ENCODE peak calls at places on chromosomes 11 and 22, in four cellular contexts. M, O, S and X are unnamed samples.

GRCh38 chr11:109197656-109198055 is 224.3 kb upstream of the C11orf87 start:
- DNase-seq in M (no peak), O (no peak), S (no peak), X (no peak)

GRCh38 chr11:68753300-68753699 is 2.0 kb upstream of the TESMIN start:
- DNase-seq in O (no peak), S (no peak), M (no peak), X (no peak)

GRCh38 chr11:106231591-106231990 is 154.1 kb downstream of the AASDHPPT start:
- DNase-seq in M (no peak), O (no peak), S (no peak), X (no peak)

GRCh38 chr11:78063440-78064181 is at the start of gene THRSP:
- DNase-seq in S (no peak), M (peak; percentile 31), O (no peak), X (peak; percentile 84)

GRCh38 chr22:44542561-44543222 is 44.7 kb upstream of the RTL6 start:
- DNase-seq in S (no peak), M (no peak), O (no peak), X (peak; percentile 42)

GRCh38 chr22:36660510-36660840 is 43.1 kb downstream of the CACNG2 start:
- DNase-seq in S (no peak), M (no peak), O (no peak), X (no peak)

GRCh38 chr11:132256621-132257227 is 886.3 kb downstream of the NTM start:
- DNase-seq in M (no peak), O (no peak), S (no peak), X (no peak)

GRCh38 chr22:50262460-50262911 is 1.0 kb upstream of the MAPK12 start:
- DNase-seq in O (no peak), M (no peak), S (peak; percentile 50), X (no peak)

GRCh38 chr22:44085743-44086741 is 61.9 kb downstream of the PARVB start:
- DNase-seq in O (peak; percentile 72), S (peak; percentile 75), M (peak; percentile 86), X (peak; percentile 71)

GRCh38 chr22:25572708-25573161 is 8.3 kb downstream of the GRK3 start:
- DNase-seq in O (no peak), S (no peak), M (no peak), X (no peak)

GRCh38 chr11:10302744-10303557 is 1.9 kb upstream of the ADM start:
- DNase-seq in M (peak; percentile 88), O (peak; percentile 95), S (peak; percentile 67), X (peak; percentile 95)

GRCh38 chr11:122559734-122560382 is 95.7 kb upstream of the UBASH3B start:
- DNase-seq in M (no peak), O (no peak), S (peak; percentile 90), X (no peak)

GRCh38 chr11:117146521-117146920 is 2.4 kb downstream of the PAFAH1B2 start:
- DNase-seq in S (no peak), M (no peak), O (no peak), X (no peak)

GRCh38 chr22:42895087-42895486 is 38.0 kb upstream of the ARFGAP3 start:
- DNase-seq in S (no peak), O (no peak), M (no peak), X (no peak)

GRCh38 chr22:49598338-49598737 is 229.3 kb downstream of the BRD1 start:
- DNase-seq in O (peak; percentile 1), S (no peak), M (no peak), X (no peak)

GRCh38 chr11:59728913-59729312 is 15.3 kb upstream of the OR10V1 start:
- DNase-seq in O (no peak), M (no peak), S (no peak), X (peak; percentile 47)

GRCh38 chr11:19433791-19434190 is 193.0 kb upstream of the E2F8 start:
- DNase-seq in M (no peak), S (no peak), O (no peak), X (no peak)

DNA sequence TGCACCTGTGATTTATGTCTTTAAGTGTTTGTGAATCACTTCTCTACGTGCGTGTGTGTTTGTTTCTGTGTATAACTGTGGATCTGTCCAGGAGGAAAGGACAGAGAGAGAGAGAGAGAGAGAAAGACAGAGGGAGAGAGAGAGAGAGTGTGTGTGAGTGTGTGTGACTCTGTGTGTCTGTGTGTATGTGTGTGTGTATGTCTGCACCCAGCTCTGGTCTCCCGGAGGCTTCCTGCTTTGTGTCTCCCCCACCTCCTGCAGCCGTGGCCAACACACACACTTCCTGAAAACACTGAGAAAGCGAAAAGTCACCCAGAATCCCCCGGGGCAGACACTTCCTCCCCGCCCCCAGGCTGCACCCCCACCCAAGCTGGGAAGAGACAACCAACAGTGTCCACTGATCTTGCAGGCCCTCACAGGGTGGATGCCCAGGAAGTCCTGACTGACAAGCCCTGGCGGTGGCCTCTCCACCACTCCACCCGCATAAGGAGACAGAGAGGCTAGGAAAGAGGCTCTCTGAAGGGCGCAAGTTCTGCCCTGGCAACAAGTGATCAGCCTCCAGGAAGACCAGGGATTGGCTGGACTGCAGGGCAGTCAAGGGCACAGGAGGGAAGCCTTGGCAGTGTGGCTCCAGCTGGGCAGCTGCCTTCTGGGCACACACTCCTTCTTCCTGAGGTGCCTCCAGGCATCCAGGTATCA is 30.0 kb downstream of the ARAP1 start:
- DNase-seq in S (peak; percentile 87), M (peak; percentile 90), O (peak; percentile 91), X (peak; percentile 92)
- TF ChIP-seq POLR2A in S (peak; percentile 54), M (peak; percentile 50), O (peak; percentile 82), X (peak; percentile 69)

DNA sequence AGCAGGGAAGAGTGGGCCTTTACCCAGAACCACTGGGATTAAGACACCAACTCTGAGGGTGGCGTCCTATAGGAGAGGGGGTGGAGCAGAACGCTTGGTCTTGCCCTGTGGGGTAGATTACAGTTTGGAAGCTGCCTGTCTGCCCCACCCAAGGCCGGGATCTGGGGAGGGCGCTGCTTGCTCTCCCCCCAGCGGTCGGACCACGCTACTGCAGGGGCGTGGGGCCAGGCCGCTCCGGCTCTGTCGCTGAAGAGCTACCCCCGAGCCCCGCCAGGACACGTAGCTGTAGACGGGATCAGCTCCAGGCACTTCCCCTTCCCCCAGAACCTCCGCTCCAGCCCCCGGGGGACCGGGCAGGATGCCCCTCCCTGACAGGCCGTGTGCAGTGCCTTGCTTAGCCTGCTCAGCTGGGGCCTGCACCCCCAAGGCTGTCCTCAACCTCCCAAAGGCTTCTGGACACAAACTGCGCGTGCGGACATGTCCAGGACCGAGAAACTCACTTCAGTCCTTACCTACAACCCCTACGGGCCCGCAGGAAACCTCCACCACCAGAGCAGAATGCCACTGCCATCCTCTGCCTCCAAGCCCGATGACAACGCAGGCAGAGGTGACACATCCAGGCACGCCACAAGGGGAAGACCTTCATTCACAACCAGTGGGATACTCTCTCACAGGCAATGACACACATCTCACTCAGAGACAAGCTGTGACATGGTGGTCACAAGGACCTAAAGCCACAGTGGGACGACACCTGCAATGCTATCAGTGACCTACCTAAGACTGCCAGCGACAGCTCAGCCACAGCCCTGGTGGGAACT is 3.6 kb downstream of the AHNAK start:
- DNase-seq in M (peak; percentile 78), S (peak; percentile 82), O (peak; percentile 87), X (peak; percentile 79)
- H3K4me3 ChIP-seq in M (peak overlapping the region; percentile 90), S (peak overlapping the region; percentile 96), O (peak overlapping the region; percentile 74), X (peak overlapping the region; percentile 80)

GRCh38 chr11:12170501-12170900 is 60.1 kb downstream of the MICAL2 start:
- DNase-seq in S (no peak), O (no peak), M (no peak), X (no peak)
- H3K27ac ChIP-seq in S (peak overlapping the region; percentile 12), O (peak overlapping the region; percentile 89), M (peak overlapping the region; percentile 67), X (no peak overlapping the region)

GRCh38 chr11:128502736-128503135 is 84.6 kb downstream of the ETS1 start:
- DNase-seq in M (no peak), O (no peak), S (peak; percentile 46), X (no peak)
- TF ChIP-seq POLR2A in M (no peak), O (no peak), S (no peak), X (no peak)

DNA sequence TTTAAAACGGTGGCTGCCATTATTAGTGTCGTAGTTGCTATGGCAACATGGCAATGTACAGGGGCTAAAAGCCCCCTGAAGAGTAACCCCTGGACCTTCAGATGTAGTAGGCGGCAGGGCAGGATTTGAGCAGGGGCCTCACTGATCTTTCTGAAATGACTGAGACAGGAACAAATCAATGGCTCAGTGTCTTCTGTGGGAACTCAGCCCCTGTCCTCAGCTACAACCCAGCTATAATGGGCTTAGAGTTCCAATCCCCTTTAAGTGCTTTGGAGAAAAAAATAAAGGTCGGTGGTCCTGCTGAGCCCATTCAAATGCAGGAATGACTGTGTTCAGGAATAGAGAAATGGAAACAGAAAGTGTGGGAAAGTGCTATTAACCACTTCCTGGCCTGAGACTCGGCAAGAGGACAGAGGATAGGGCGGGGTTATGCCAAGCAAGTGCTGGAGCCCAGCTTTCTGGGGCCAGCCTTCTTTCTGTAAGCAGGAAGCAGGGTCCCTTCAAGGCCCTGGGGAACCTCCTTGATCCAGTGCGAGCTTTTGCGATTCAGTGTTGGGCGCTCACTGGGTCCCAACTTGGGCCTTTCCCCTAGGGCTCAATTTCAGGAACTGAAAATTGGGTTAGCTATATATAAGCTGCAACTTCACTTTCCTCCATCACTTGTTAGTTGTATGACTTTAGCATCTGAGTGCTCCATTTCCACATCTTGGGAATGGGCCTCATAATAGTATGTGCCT is 6.1 kb upstream of the CD82 start:
- DNase-seq in M (no peak), S (no peak), O (no peak), X (no peak)
- H3K4me3 ChIP-seq in M (no peak overlapping the region), S (no peak overlapping the region), O (no peak overlapping the region), X (no peak overlapping the region)

DNA sequence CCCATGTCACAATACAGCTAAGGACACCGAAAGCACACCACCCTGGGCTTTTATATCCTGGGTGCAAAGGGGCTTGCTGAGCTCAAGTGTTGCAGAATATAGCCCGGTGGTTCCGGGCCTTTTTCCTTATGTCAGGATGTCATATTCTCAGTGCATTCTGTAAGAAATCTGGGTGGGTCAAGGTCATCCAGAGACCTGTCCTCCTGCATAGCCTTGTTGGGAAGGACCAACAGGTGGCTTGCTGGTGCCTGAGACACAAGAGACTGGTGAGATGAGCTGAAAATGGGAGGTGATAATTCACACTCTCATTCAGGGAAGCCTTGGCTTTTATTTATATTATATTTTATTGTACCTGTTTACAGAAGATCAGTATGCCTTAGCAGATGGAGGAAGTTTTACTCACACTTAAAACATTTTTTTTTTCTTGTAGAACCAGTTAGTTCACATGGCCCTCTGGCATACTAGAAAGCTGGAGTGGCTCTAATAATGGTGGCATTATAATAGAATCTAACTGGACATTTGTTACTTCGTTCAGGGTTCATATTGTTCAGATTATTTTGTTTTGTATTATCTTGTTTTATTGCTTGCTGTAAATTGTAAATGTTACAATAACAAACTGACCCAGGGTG is 14.6 kb upstream of the TMEM123 start:
- DNase-seq in M (no peak), S (no peak), O (peak; percentile 22), X (no peak)
- H3K27ac ChIP-seq in M (peak overlapping the region; percentile 17), S (no peak overlapping the region), O (peak overlapping the region; percentile 66), X (no peak overlapping the region)